ENCODE peak calls at places on chromosome 21, in eight cellular contexts. F is stomach, N is H1, Z is HCT116, R is suprapubic skin, E is sigmoid colon, V is breast epithelium, M is spleen. W is an unnamed sample.

GRCh38 chr21:38761531-38761930 is 44.2 kb upstream of the ETS2 start:
- DNase-seq in F (no peak), N (no peak), Z (no peak), R (no peak), E (no peak), V (no peak), M (no peak), W (no peak)

GRCh38 chr21:28822882-28823335 is 169.8 kb downstream of the LTN1 start:
- DNase-seq in F (no peak), N (no peak), Z (no peak), R (no peak), E (no peak), V (no peak), M (no peak), W (peak; percentile 36)

GRCh38 chr21:28960245-28960644 is 32.4 kb downstream of the LTN1 start:
- DNase-seq in F (no peak), N (no peak), Z (no peak), R (no peak), E (no peak), V (no peak), M (no peak), W (no peak)

GRCh38 chr21:15617968-15618367 is 111.8 kb upstream of the USP25 start:
- DNase-seq in F (no peak), N (no peak), Z (no peak), R (no peak), E (no peak), V (no peak), M (no peak), W (no peak)

GRCh38 chr21:46639489-46640386 is 4.3 kb downstream of the PRMT2 start:
- DNase-seq in F (no peak), N (no peak), Z (no peak), R (no peak), E (no peak), V (no peak), M (no peak), W (no peak)

GRCh38 chr21:15775981-15776380 is 46.2 kb downstream of the USP25 start:
- DNase-seq in F (no peak), N (no peak), Z (no peak), R (no peak), E (no peak), V (no peak), M (no peak), W (no peak)

GRCh38 chr21:38577887-38578286 is 79.6 kb upstream of the ERG start:
- DNase-seq in F (no peak), N (no peak), Z (no peak), R (no peak), E (no peak), V (no peak), M (no peak), W (no peak)

GRCh38 chr21:44414291-44415072 is 40.8 kb upstream of the LRRC3 start:
- DNase-seq in F (no peak), N (no peak), Z (no peak), R (peak; percentile 61), E (peak; percentile 52), V (peak; percentile 20), M (peak; percentile 35), W (no peak)

DNA sequence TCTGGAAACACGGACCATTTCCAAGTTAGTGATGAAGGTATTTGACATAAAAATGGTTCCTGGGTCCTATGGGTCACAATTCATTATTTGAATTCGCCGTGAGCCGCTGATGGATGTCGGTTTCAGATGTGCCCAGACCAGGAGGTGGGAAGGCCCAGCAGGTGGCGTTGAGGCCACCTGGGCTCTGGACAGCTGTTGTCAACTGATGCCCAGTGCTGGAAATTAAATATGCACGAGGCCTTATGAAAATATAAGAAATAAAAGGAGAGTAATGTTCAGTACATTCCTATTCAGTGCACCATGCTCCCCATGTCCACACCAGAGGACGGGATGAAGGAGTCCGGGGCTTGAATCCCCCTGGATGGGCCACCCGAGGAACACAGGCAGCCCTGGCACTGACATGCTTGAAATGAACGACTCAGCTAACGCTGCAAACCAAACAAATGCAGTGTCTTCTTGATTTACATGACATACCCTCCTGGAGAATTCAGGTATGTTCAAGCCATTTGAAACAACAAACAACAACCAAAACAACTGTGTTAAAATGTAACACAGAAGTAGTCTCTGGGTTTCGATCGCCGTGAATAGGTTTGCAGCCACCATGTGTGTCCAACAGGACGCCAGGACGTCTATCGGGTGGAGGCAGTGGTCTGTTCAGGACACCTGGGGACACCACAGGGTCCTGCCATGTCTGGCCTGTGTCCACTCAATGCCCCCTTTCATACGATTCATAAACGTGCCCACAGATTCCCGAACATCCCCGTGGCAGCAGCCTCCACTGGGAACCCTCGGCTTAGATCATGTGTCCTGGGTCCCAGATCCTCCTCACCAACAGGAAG is 6.1 kb downstream of the TFF3 start:
- DNase-seq in F (peak; percentile 49), N (no peak), Z (no peak), R (peak; percentile 56), E (peak; percentile 14), V (no peak), M (no peak), W (no peak)
- TF ChIP-seq CTCF in F (no peak), N (no peak), Z (peak; percentile 13), R (no peak), E (no peak), V (no peak), M (no peak), W (no peak)

GRCh38 chr21:45506241-45506817 is 35.9 kb downstream of the SLC19A1 start:
- DNase-seq in F (no peak), N (no peak), Z (no peak), R (peak; percentile 70), E (peak; percentile 47), V (no peak), M (peak; percentile 65), W (no peak)

GRCh38 chr21:45507523-45507875 is 34.7 kb downstream of the SLC19A1 start:
- DNase-seq in F (no peak), N (no peak), Z (no peak), R (no peak), E (peak; percentile 38), V (no peak), M (peak; percentile 48), W (no peak)

GRCh38 chr21:45508607-45509565 is 33.4 kb downstream of the SLC19A1 start:
- DNase-seq in F (no peak), N (no peak), Z (no peak), R (peak; percentile 74), E (peak; percentile 60), V (no peak), M (peak; percentile 72), W (no peak)

GRCh38 chr21:45506836-45507522 is 35.3 kb downstream of the SLC19A1 start:
- DNase-seq in F (no peak), N (no peak), Z (no peak), R (peak; percentile 57), E (peak; percentile 51), V (no peak), M (peak; percentile 73), W (no peak)

GRCh38 chr21:45507888-45508508 is 34.2 kb downstream of the SLC19A1 start:
- DNase-seq in F (no peak), N (no peak), Z (no peak), R (peak; percentile 58), E (peak; percentile 35), V (no peak), M (peak; percentile 23), W (no peak)
- TF ChIP-seq POLR2AphosphoS5 in F (no peak), N (no peak), Z (no peak), R (no peak), E (no peak), V (no peak), M (no peak), W (no peak)

GRCh38 chr21:34526618-34527290 is 14.7 kb upstream of the KCNE1 start:
- DNase-seq in F (peak; percentile 77), N (no peak), Z (peak; percentile 74), R (peak; percentile 78), E (peak; percentile 92), V (no peak), M (no peak), W (peak; percentile 69)
- TF ChIP-seq POLR2A in F (peak; percentile 53), N (no peak), Z (no peak), R (no peak), E (peak; percentile 24), V (peak; percentile 59), M (no peak), W (peak; percentile 49)

GRCh38 chr21:35886887-35887286 is 173.4 kb downstream of the SETD4 start:
- DNase-seq in F (no peak), N (no peak), Z (no peak), R (no peak), E (no peak), V (no peak), M (no peak), W (no peak)
- TF ChIP-seq CTCF in F (no peak), N (no peak), Z (no peak), R (no peak), E (no peak), V (no peak), M (no peak), W (no peak)

GRCh38 chr21:32533053-32533452 is 52.3 kb downstream of the TCP10L start:
- DNase-seq in F (no peak), N (no peak), Z (no peak), R (peak; percentile 4), E (no peak), V (no peak), M (no peak), W (no peak)

GRCh38 chr21:32535616-32536015 is 49.7 kb downstream of the TCP10L start:
- DNase-seq in F (no peak), N (no peak), Z (no peak), R (peak; percentile 49), E (no peak), V (no peak), M (no peak), W (no peak)

GRCh38 chr21:32534113-32534512 is 51.2 kb downstream of the TCP10L start:
- DNase-seq in F (no peak), N (no peak), Z (no peak), R (peak; percentile 56), E (no peak), V (no peak), M (no peak), W (no peak)

GRCh38 chr21:32532636-32533035 is 52.7 kb downstream of the TCP10L start:
- DNase-seq in F (no peak), N (no peak), Z (no peak), R (peak; percentile 21), E (no peak), V (no peak), M (no peak), W (no peak)

GRCh38 chr21:32533611-32534010 is 51.7 kb downstream of the TCP10L start:
- DNase-seq in F (no peak), N (no peak), Z (no peak), R (peak; percentile 50), E (no peak), V (no peak), M (no peak), W (no peak)
- TF ChIP-seq POLR2AphosphoS5 in F (no peak), N (no peak), Z (no peak), R (no peak), E (no peak), V (no peak), M (no peak), W (no peak)

W was measured in prostate gland.